ENCODE peak calls at places on chromosome 13, in five cellular contexts. Q is hepatocyte, L is OCI-LY7, I is GM23338, T is SK-N-SH. D is an unnamed sample.

GRCh38 chr13:29106651-29107050 is 286.5 kb downstream of the MTUS2 start:
- DNase-seq in Q (no peak), I (no peak), L (no peak), T (no peak), D (no peak)

GRCh38 chr13:74449811-74450524 is 315.8 kb upstream of the KLF12 start:
- DNase-seq in T (no peak), Q (no peak), I (no peak), L (no peak), D (no peak)

GRCh38 chr13:98370261-98370660 is 193.2 kb upstream of the RNF113B start:
- DNase-seq in Q (no peak), T (no peak), I (no peak), L (no peak), D (no peak)

GRCh38 chr13:33793726-33794125 is 24.2 kb upstream of the RFC3 start:
- DNase-seq in L (no peak), I (no peak), Q (no peak), T (no peak), D (no peak)

GRCh38 chr13:86920960-86921359 is 750.2 kb upstream of the SLITRK5 start:
- DNase-seq in I (no peak), T (no peak), Q (no peak), L (no peak), D (no peak)

GRCh38 chr13:72570019-72570418 is 157.4 kb downstream of the MZT1 start:
- DNase-seq in L (no peak), Q (no peak), I (no peak), T (no peak), D (no peak)

GRCh38 chr13:111915104-111915551 is 151.8 kb upstream of the SOX1 start:
- DNase-seq in T (no peak), L (no peak), Q (no peak), I (no peak), D (no peak)

GRCh38 chr13:53191091-53191490 is 162.5 kb downstream of the OLFM4 start:
- DNase-seq in I (peak; percentile 45), T (no peak), L (no peak), Q (peak; percentile 33), D (peak; percentile 82)

GRCh38 chr13:47036291-47037008 is 139.6 kb upstream of the HTR2A start:
- DNase-seq in I (peak; percentile 63), Q (no peak), T (no peak), L (peak; percentile 17), D (peak; percentile 2)

GRCh38 chr13:98333481-98333880 is 156.4 kb upstream of the RNF113B start:
- DNase-seq in I (no peak), L (no peak), Q (no peak), T (no peak), D (peak; percentile 45)

GRCh38 chr13:81058916-81059290 is 718.0 kb upstream of the SPRY2 start:
- DNase-seq in L (no peak), T (no peak), I (no peak), Q (no peak), D (no peak)

GRCh38 chr13:29497137-29497654 is 98.3 kb downstream of the SLC7A1 start:
- DNase-seq in Q (no peak), L (no peak), I (no peak), T (no peak), D (peak; percentile 55)

GRCh38 chr13:75443356-75443958 is 38.5 kb downstream of the TBC1D4 start:
- DNase-seq in T (no peak), I (no peak), Q (no peak), L (no peak), D (no peak)

GRCh38 chr13:51041710-51042109 is 69.4 kb downstream of the C13orf42 start:
- DNase-seq in L (no peak), I (no peak), T (no peak), Q (no peak), D (no peak)

GRCh38 chr13:96984061-96984508 is 10.2 kb downstream of the OXGR1 start:
- DNase-seq in I (peak; percentile 69), L (no peak), T (peak; percentile 57), Q (peak; percentile 61), D (peak; percentile 62)

GRCh38 chr13:31012285-31013024 is 80.0 kb downstream of the TEX26 start:
- DNase-seq in I (peak; percentile 45), T (peak; percentile 70), L (no peak), Q (no peak), D (peak; percentile 22)

GRCh38 chr13:101691326-101691725 is 238.9 kb downstream of the ITGBL1 start:
- DNase-seq in I (no peak), L (no peak), T (no peak), Q (no peak), D (no peak)

GRCh38 chr13:43046259-43046658 is 22.9 kb downstream of the DNAJC15 start:
- DNase-seq in Q (no peak), I (no peak), T (no peak), L (no peak), D (no peak)

GRCh38 chr13:29713841-29714240 is 118.4 kb upstream of the SLC7A1 start:
- DNase-seq in L (peak; percentile 9), Q (no peak), I (peak; percentile 57), T (peak; percentile 33), D (no peak)

GRCh38 chr13:96662036-96662435 is 332.2 kb downstream of the OXGR1 start:
- DNase-seq in Q (no peak), L (no peak), T (no peak), I (no peak), D (no peak)

GRCh38 chr13:40585911-40586471 is 80.5 kb downstream of the FOXO1 start:
- DNase-seq in L (no peak), T (no peak), I (peak; percentile 61), Q (no peak), D (no peak)

GRCh38 chr13:76600086-76600485 is 286.1 kb downstream of the KCTD12 start:
- DNase-seq in I (no peak), Q (no peak), T (no peak), L (no peak), D (no peak)

GRCh38 chr13:43153436-43154082 is 130.2 kb downstream of the DNAJC15 start:
- DNase-seq in T (no peak), I (no peak), L (no peak), Q (peak; percentile 35), D (no peak)

GRCh38 chr13:43804461-43805070 is 17.8 kb upstream of the ENOX1 start:
- DNase-seq in I (peak; percentile 80), L (peak; percentile 61), Q (peak; percentile 77), T (peak; percentile 66), D (peak; percentile 71)

GRCh38 chr13:103130681-103131210 is 64.5 kb upstream of the SLC10A2 start:
- DNase-seq in Q (peak; percentile 19), T (no peak), I (no peak), L (no peak), D (no peak)

GRCh38 chr13:78015782-78016181 is 97.2 kb upstream of the EDNRB start:
- DNase-seq in I (no peak), T (no peak), Q (no peak), L (no peak), D (no peak)

GRCh38 chr13:112733112-112733511 is 43.3 kb downstream of the ATP11A start:
- DNase-seq in Q (no peak), L (no peak), I (peak; percentile 79), T (peak; percentile 66), D (peak; percentile 42)

GRCh38 chr13:74651121-74651520 is 516.9 kb upstream of the KLF12 start:
- DNase-seq in Q (no peak), I (no peak), T (no peak), L (no peak), D (no peak)

GRCh38 chr13:20525601-20526544 is at the start of gene CRYL1:
- DNase-seq in I (peak; percentile 60), Q (peak; percentile 85), T (peak; percentile 87), L (no peak), D (peak; percentile 72)

DNA sequence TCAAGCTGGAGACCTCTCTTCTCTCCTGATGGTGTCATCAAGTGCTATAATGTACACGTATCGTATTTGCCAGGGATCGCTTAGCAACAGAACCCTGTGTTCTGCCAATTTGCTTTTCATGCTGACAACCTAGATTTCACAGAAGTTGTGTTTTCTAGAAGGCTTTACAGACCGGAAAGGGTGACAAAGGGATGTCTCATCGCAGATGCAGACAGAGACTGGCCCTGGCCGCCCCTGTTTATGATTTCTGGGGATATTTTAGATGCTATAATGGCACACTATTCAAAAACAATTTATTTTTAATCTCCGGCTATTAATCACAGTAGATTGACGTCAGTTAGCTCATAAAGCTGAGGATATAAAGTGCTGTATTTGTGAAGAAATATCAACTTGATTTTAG is 291.4 kb downstream of the IRS2 start:
- DNase-seq in L (no peak), Q (no peak), I (no peak), T (peak; percentile 72), D (no peak)
- TF ChIP-seq EZH2phosphoT487 in L (no peak), Q (no peak), I (no peak), T (no peak), D (no peak)

DNA sequence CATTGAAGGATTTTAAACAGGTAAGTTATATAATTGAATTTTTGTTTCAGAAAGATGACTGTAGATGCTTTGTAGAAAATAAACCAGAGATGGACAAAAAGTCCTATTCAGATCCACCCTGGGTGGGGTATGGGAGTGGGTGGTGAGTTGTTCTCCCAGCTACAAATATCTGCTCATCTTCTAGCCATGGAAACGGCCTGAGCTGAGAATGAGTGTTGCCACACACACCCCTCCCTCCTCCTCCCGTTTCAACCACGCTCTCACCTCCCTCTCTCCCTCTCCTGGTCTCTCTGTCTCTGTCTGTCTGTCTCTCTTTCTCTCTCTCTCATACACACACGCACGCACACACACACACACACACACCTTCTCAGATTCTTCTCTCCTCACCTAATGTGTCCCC is 26.4 kb downstream of the SERTM1 start:
- DNase-seq in Q (no peak), I (no peak), T (no peak), L (no peak), D (no peak)
- H3K4me2 ChIP-seq in Q (no peak overlapping the region), I (no peak overlapping the region), T (no peak overlapping the region), L (no peak overlapping the region), D (no peak overlapping the region)

DNA sequence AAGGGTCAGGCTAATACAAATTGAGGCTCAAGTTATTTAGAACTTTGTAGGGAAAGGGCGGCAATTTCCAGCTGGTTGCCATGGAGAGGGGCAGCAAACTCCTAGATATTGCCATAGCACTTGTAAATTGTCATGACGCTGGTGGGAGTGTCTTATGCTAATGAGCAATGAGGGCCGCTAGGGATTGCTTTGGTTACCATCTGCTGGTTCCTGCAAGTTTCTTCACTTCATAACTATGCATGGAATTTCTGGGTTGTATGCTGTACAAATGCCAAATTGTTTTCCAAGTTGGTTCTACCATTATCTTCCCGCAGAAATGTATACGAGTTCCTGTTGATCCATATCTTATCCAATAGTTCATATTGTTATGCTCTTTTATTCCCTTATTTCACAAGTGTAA is 1339.4 kb downstream of the EFNB2 start:
- DNase-seq in Q (peak; percentile 24), T (no peak), I (peak; percentile 86), L (no peak), D (no peak)
- TF ChIP-seq EZH2phosphoT487 in Q (no peak), T (no peak), I (no peak), L (no peak), D (no peak)

DNA sequence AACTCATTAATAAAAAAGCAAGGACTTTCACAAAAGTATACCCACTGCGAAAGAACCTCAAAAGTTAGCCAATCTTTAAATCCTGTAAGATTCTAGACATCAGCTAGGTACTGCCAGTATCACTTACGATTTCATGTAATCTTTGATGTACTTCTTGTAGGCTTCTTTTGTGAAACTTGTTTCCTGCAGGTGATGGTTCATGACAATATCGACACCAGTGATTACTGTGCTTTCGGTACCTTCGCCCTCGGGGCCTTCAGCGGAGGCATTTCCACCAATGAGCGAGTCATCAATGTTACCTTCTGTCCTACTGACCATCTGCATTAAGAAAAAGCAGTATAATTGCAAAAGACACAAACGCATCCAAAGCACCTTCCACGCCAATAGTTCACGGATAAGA is 1.1 kb downstream of the TPT1 start:
- DNase-seq in I (no peak), Q (no peak), T (no peak), L (no peak), D (no peak)
- H3K4me2 ChIP-seq in I (peak overlapping the region; percentile 86), Q (peak overlapping the region; percentile 86), T (peak overlapping the region; percentile 97), L (peak overlapping the region; percentile 82), D (peak overlapping the region; percentile 95)